ENCODE peak calls at places on chromosomes 6 and 20, in six cellular contexts. G is GM23338, M is aorta, K is lung, W is sigmoid colon, F is hepatocyte. C is an unnamed sample.

GRCh38 chr6:35091353-35092083 is 49.6 kb downstream of the TCP11 start:
- DNase-seq in F (peak), G (no peak), W (peak), M (no peak), K (no peak), C (no peak)

GRCh38 chr6:145442110-145442509 is 293.2 kb downstream of the EPM2A start:
- DNase-seq in G (no peak), F (no peak), M (no peak), W (no peak), K (no peak), C (no peak)

GRCh38 chr6:133637874-133638273 is 251.0 kb upstream of the TCF21 start:
- DNase-seq in F (no peak), K (no peak), M (peak), W (no peak), G (no peak), C (no peak)

GRCh38 chr20:25499031-25499430 is 86.3 kb downstream of the NINL start:
- DNase-seq in M (no peak), K (no peak), F (no peak), G (no peak), W (no peak), C (no peak)

GRCh38 chr20:57048027-57048869 is 218.2 kb downstream of the BMP7 start:
- DNase-seq in F (peak), M (no peak), G (peak), W (peak), K (no peak), C (no peak)

GRCh38 chr20:40754372-40754943 is 65.4 kb upstream of the MAFB start:
- DNase-seq in W (no peak), K (no peak), M (peak), G (no peak), F (peak), C (no peak)

GRCh38 chr20:32970115-32970972 is 33.9 kb downstream of the SUN5 start:
- DNase-seq in M (no peak), F (peak), W (peak), G (no peak), K (no peak), C (no peak)

GRCh38 chr6:93295631-93296030 is 123.7 kb downstream of the EPHA7 start:
- DNase-seq in K (no peak), W (no peak), F (no peak), G (no peak), M (no peak), C (no peak)

GRCh38 chr6:127348046-127348661 is 4.7 kb upstream of the ECHDC1 start:
- DNase-seq in F (no peak), W (no peak), K (peak), G (no peak), M (no peak), C (no peak)

GRCh38 chr6:14596410-14596809 is 478.8 kb downstream of the CD83 start:
- DNase-seq in F (peak), G (no peak), M (peak), W (peak), K (peak), C (no peak)

GRCh38 chr6:3885262-3886036 is 36.3 kb downstream of the FAM50B start:
- DNase-seq in F (peak), W (no peak), K (no peak), M (no peak), G (peak), C (no peak)

GRCh38 chr6:28587746-28588075 is 62.0 kb downstream of the GPX5 start:
- DNase-seq in G (no peak), M (no peak), F (peak), W (no peak), K (no peak), C (no peak)

GRCh38 chr6:55713411-55713810 is 134.4 kb upstream of the HMGCLL1 start:
- DNase-seq in M (no peak), W (no peak), F (peak), G (no peak), K (no peak), C (no peak)

GRCh38 chr6:70520575-70520974 is 46.2 kb upstream of the SDHAF4 start:
- DNase-seq in F (peak), G (no peak), M (no peak), K (no peak), W (no peak), C (no peak)

GRCh38 chr6:36920049-36920448 is 34.3 kb downstream of the C6orf89 start:
- DNase-seq in G (no peak), W (no peak), M (no peak), F (no peak), K (no peak), C (no peak)

GRCh38 chr6:139060332-139060731 is 31.8 kb downstream of the ABRACL start:
- DNase-seq in F (no peak), G (no peak), K (no peak), M (no peak), W (no peak), C (no peak)

GRCh38 chr6:170024940-170025339 is 265.9 kb downstream of the DLL1 start:
- DNase-seq in F (peak), G (no peak), W (peak), M (peak), K (no peak), C (no peak)

GRCh38 chr20:23160536-23161243 is 74.6 kb upstream of the CD93 start:
- DNase-seq in M (no peak), F (no peak), G (peak), W (no peak), K (no peak), C (no peak)

GRCh38 chr6:134229520-134229919 is 88.4 kb downstream of the SGK1 start:
- DNase-seq in F (no peak), W (no peak), M (no peak), K (no peak), G (peak), C (no peak)

DNA sequence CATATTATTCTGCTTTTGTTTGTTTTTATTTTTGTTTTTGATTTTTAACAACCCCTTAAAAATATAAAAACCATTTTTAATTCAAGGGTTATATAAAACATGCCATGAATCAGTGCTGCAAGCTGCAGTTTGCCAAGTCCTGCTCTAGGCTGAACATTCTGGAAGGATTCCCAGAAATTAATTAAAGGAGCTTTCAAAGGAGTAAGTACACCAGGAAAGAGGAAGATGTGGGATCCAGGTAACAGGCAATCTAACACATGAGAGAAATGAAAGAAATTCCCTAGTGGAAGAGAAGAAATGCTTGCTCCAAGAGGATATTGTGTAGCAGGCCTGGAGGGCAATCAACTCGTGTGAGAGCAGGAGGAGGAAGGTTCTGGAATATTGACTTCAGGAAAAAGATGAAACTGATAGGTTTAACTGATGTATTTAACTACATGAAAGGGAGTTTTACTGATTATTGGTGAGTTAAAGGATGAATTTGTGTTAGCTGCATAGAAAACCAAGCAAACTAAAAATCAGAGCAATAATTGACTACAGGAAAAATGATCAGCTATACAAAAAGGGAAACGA is 146.0 kb upstream of the PHACTR1 start:
- DNase-seq in M (no peak), F (no peak), K (no peak), W (no peak), G (no peak), C (no peak)
- H3K27ac ChIP-seq in M (no peak), F (no peak), K (no peak), W (no peak), G (no peak), C (no peak)

GRCh38 chr6:2551705-2552104 is 199.0 kb downstream of the MYLK4 start:
- DNase-seq in W (no peak), G (no peak), M (no peak), K (no peak), F (no peak), C (no peak)
- H3K27ac ChIP-seq in W (no peak), G (no peak), M (no peak), K (no peak), F (no peak), C (no peak)

GRCh38 chr20:63331741-63332400 is 29.3 kb downstream of the CHRNA4 start:
- DNase-seq in K (no peak), G (no peak), F (no peak), M (no peak), W (no peak), C (no peak)
- H3K27ac ChIP-seq in K (no peak), G (no peak), F (no peak), M (no peak), W (no peak), C (no peak)

GRCh38 chr20:36181934-36182603 is 27.5 kb downstream of the EPB41L1 start:
- DNase-seq in K (no peak), F (no peak), M (no peak), G (no peak), W (no peak), C (no peak)

GRCh38 chr20:36180323-36180722 is 25.8 kb downstream of the EPB41L1 start:
- DNase-seq in F (no peak), K (no peak), W (no peak), G (no peak), M (no peak), C (no peak)

GRCh38 chr20:36182604-36183154 is 28.1 kb downstream of the EPB41L1 start:
- DNase-seq in K (no peak), F (no peak), G (no peak), W (no peak), M (no peak), C (no peak)

GRCh38 chr20:36177716-36178115 is 23.2 kb downstream of the EPB41L1 start:
- DNase-seq in M (no peak), G (no peak), F (no peak), W (no peak), K (no peak), C (no peak)

DNA sequence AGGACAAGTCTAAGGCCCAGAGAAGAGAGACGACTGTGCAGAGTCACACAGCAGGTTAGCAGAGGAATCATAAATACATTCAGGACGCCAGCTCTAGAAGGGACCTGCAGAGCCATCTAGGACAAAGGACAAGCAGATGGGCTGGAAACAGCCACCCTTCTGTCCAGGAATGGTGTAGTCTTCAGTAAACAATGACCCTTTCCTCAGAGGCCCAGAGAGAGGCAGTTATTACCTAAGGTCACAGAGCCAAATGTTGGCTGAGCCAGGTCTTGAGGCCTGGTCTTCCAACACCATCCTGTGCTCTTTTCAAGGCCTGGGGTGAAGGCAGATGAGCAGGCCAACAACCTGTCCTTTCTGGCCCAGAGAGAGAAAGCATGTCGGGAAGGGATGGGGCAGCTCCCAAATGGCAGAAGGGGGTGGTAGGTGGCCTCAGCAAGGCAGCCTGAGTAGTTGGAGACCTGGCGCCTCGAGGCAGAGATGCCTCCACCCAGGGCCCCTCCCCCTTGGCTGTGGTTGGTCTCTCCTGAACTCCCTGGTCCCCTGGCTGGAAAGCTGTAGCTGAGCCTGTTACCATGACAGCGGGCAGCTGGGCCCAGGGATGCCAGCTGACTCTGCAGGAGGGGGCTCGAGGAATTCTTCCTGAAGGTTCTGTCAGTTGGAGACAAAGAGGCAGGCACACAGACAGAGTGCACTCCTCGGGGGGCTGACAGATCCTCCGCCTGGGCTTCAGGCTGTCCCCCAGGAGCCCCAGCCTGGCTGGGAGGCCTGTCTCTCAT is 24.8 kb downstream of the EPB41L1 start:
- DNase-seq in W (no peak), F (no peak), K (no peak), G (peak), M (no peak), C (peak)
- H3K27ac ChIP-seq in W (no peak), F (no peak), K (no peak), G (no peak), M (no peak), C (peak)

GRCh38 chr6:90286884-90287488 is 9.7 kb downstream of the BACH2 start:
- DNase-seq in G (peak), W (no peak), M (no peak), F (peak), K (no peak), C (no peak)

GRCh38 chr6:90288404-90288803 is 8.2 kb downstream of the BACH2 start:
- DNase-seq in M (no peak), W (no peak), G (peak), K (no peak), F (peak), C (no peak)

GRCh38 chr6:90285611-90286381 is 10.8 kb downstream of the BACH2 start:
- DNase-seq in M (peak), W (peak), F (peak), G (peak), K (peak), C (peak)

GRCh38 chr6:90284236-90284744 is 12.4 kb downstream of the BACH2 start:
- DNase-seq in G (peak), W (no peak), K (no peak), F (peak), M (no peak), C (no peak)

DNA sequence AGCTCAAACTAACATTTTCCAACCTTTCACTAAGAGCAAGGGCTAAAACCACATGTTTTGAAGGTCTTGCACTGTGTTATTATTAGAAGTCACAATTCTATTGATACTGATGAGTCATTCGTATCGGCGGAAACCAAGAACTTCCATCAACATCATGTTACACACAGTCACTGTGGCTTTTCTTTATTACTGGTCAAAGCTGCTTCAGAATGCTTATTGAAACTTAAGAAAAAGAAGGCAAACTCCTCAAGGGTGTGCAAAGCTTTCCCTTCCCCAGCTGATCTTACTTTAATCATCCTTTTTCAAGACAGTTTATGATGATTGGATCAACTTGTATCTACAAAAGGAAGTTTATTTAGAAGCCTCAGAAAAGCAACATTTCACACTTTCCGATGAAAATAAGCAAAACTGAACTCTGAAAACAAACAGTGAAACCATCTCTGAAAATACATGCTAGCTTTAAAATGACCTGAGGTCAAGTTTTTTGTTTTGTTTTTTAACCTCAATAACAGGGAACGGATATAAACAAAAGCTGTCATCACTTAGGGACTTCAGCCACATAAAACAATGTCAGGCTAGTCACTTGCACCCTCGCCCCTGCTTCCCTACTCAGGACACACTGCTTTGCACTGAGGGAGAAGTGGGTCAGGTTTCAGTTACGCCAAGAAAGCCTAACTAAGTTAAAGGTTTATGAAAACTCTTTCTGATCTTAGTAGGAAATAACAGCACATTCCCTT is 11.7 kb downstream of the BACH2 start:
- DNase-seq in W (no peak), K (no peak), F (no peak), G (no peak), M (no peak), C (no peak)
- H3K27ac ChIP-seq in W (no peak), K (no peak), F (peak), G (peak), M (no peak), C (no peak)

DNA sequence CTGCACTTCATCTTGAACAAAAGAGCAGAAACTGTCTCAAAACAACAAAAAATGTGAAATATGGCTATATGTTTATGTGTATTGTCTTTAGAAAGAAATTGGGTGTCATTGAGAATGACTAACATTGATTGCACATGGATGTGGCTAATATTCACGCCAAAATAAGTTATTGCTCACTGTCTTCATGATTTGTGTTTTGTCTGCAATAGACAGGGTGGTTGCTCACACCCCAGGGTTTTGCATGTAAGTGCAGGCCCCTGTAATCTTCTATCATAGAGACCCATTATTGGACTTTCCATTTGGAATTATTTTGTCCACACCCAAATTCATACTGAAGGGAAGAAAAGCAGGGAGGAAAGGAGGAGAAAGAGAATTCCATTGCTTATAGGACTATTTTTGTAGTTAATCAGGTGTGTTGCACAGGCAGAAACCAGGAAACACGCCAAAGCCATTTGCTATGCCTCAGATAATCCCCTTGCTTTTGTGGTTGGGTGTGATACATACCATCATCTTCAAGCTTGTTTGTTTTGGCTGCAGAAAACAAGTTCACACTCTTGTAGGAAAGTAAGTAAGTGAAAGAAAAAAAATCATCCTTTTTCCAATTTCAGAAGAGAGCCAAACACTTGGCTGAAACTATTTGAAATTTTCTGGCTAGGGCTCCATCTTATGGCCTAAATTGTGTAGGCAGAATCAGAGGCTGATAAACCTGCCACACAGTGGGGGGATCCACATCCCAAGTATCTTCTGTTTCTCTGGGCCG is 214.1 kb downstream of the COL12A1 start:
- DNase-seq in G (peak), K (no peak), M (no peak), F (no peak), W (no peak), C (no peak)
- H3K27ac ChIP-seq in G (no peak), K (no peak), M (no peak), F (no peak), W (no peak), C (no peak)

GRCh38 chr6:136138003-136138402 is 112.1 kb downstream of the MTFR2 start:
- DNase-seq in M (no peak), K (no peak), W (no peak), G (no peak), F (no peak), C (no peak)

GRCh38 chr6:136134751-136135150 is 115.4 kb downstream of the MTFR2 start:
- DNase-seq in G (no peak), M (no peak), W (no peak), K (no peak), F (no peak), C (no peak)

GRCh38 chr6:136137008-136137689 is 113.0 kb downstream of the MTFR2 start:
- DNase-seq in G (no peak), W (no peak), F (no peak), K (no peak), M (no peak), C (no peak)

GRCh38 chr6:136134275-136134674 is 115.8 kb downstream of the MTFR2 start:
- DNase-seq in W (no peak), K (no peak), M (no peak), G (no peak), F (no peak), C (no peak)

GRCh38 chr6:136136274-136136673 is 113.8 kb downstream of the MTFR2 start:
- DNase-seq in W (no peak), K (no peak), G (no peak), M (no peak), F (no peak), C (no peak)
- H3K27ac ChIP-seq in W (no peak), K (no peak), G (no peak), M (no peak), F (no peak), C (no peak)

DNA sequence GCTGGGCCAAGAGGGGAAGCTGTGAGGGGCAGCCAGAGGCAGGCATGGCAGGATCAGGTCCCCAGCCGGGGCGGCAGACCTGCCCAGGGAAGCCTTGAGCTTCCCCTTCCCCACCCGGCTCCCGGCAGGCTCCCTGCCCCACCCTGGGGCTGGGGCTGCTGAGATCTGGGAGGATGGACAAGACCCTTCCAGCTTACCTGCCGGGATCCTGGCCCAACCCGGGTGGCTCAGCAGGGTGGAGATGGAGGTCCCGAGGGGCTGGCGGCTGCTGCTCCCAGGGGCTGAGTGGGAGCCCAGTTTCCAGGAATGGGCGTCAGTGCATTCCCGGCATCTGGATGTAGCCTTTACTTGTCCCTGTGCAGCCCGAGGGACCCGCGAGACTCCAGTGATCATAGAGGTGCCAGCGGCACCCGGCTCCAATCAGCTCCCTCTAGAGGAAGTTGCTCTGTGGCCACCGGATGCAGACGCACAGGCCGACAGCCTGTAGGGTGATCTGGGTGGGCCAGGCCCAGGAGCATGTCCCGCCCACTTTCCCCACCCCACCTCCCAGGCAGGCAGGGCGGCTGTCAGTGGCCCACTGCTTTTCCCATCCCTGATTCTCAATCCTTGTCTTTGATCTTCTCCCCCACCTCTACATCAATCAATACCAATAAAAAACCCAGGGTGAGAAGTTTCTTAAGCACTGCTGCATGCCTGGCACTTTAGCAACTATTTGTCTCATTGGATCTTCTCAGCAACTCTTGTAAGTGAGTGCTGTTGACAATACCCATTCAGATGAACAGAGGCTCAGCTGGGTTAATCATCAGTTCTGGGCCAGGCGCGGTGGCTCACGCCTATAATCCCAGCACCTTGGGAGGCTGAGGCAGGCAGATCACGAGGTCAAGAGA is at the start of gene BAK1:
- DNase-seq in K (peak), F (peak), M (peak), G (peak), W (peak), C (peak)
- H3K27ac ChIP-seq in K (peak), F (peak), M (peak), G (peak), W (peak), C (peak)

C was measured in substantia nigra.